ENCODE peak calls at places on chromosomes 3 and 15, in four cellular contexts. N, Z, G and M are unnamed samples.

GRCh38 chr3:26118165-26118564 is 328.3 kb downstream of the OXSM start:
- DNase-seq in Z (no peak), N (no peak), G (no peak), M (peak)

GRCh38 chr3:31077826-31078225 is 183.4 kb upstream of the GADL1 start:
- DNase-seq in Z (peak), N (no peak), G (no peak), M (no peak)

GRCh38 chr3:128080323-128080898 is 28.2 kb downstream of the SEC61A1 start:
- DNase-seq in G (peak), Z (peak), N (no peak), M (no peak)

GRCh38 chr3:146625117-146625775 is 20.1 kb upstream of the PLSCR5 start:
- DNase-seq in G (peak), N (no peak), Z (peak), M (no peak)

GRCh38 chr15:70762469-70763119 is 764 bp downstream of the UACA start:
- DNase-seq in Z (peak), N (no peak), G (peak), M (peak)

GRCh38 chr3:158107508-158108095 is 1.4 kb upstream of the SHOX2 start:
- DNase-seq in G (no peak), Z (no peak), N (no peak), M (no peak)

GRCh38 chr15:62845239-62846126 is 197.1 kb upstream of the TPM1 start:
- DNase-seq in G (no peak), N (no peak), Z (peak), M (no peak)

GRCh38 chr3:15171096-15171495 is 35.0 kb upstream of the CAPN7 start:
- DNase-seq in N (no peak), G (no peak), Z (no peak), M (no peak)

GRCh38 chr3:47416041-47416440 is 35.2 kb downstream of the PTPN23 start:
- DNase-seq in G (no peak), N (no peak), Z (no peak), M (no peak)

GRCh38 chr3:28406241-28406640 is 57.6 kb upstream of the AZI2 start:
- DNase-seq in Z (no peak), N (no peak), G (no peak), M (no peak)

GRCh38 chr15:28901987-28902745 is 16.4 kb downstream of the APBA2 start:
- DNase-seq in G (no peak), Z (no peak), N (no peak), M (peak)

GRCh38 chr3:48727511-48727910 is 10.5 kb upstream of the IP6K2 start:
- DNase-seq in Z (no peak), N (no peak), G (no peak), M (no peak)

GRCh38 chr3:188154758-188155574 is 1.0 kb downstream of the LPP start:
- DNase-seq in Z (no peak), N (no peak), G (peak), M (no peak)

GRCh38 chr15:52042051-52042851 is 23.2 kb downstream of the MAPK6 start:
- DNase-seq in G (no peak), Z (peak), N (no peak), M (peak)

GRCh38 chr15:70030851-70031645 is 66.7 kb downstream of the TLE3 start:
- DNase-seq in G (no peak), Z (no peak), N (no peak), M (no peak)

GRCh38 chr3:4772171-4772804 is 206.9 kb upstream of the BHLHE40 start:
- DNase-seq in Z (peak), N (no peak), G (peak), M (no peak)

GRCh38 chr3:36362973-36363372 is 17.3 kb upstream of the STAC start:
- DNase-seq in Z (peak), G (peak), N (no peak), M (no peak)

GRCh38 chr15:37076543-37076942 is 23.8 kb downstream of the MEIS2 start:
- DNase-seq in N (no peak), G (peak), Z (peak), M (no peak)

GRCh38 chr3:32460031-32460749 is 42.5 kb downstream of the CMTM6 start:
- DNase-seq in Z (no peak), G (no peak), N (no peak), M (peak)

GRCh38 chr3:112889357-112889756 is 42.7 kb upstream of the CD200R1L start:
- DNase-seq in N (no peak), G (no peak), Z (no peak), M (no peak)

GRCh38 chr3:46944191-46944590 is 32.4 kb downstream of the CCDC12 start:
- DNase-seq in G (no peak), Z (no peak), N (no peak), M (no peak)

GRCh38 chr3:184186184-184186901 is at the start of gene ABCF3:
- DNase-seq in N (no peak), Z (peak), G (peak), M (no peak)

GRCh38 chr3:183586477-183586876 is 31.0 kb upstream of the KLHL6 start:
- DNase-seq in Z (no peak), N (no peak), G (no peak), M (no peak)

GRCh38 chr3:193598202-193598601 is 5.2 kb downstream of the OPA1 start:
- DNase-seq in Z (no peak), N (no peak), G (no peak), M (no peak)

GRCh38 chr15:82986442-82986780 is 401 bp downstream of the RAMAC start:
- DNase-seq in G (no peak), Z (peak), N (no peak), M (peak)

GRCh38 chr3:31420311-31420710 is 112.4 kb upstream of the STT3B start:
- DNase-seq in Z (no peak), N (no peak), G (no peak), M (no peak)

GRCh38 chr15:43872416-43873020 is 45.7 kb downstream of the WDR76 start:
- DNase-seq in Z (peak), G (peak), N (no peak), M (peak)